ENCODE peak calls at places on chromosome 16, in four cellular contexts. T, H, P and K are unnamed samples.

GRCh38 chr16:87948119-87948545 is 3.1 kb upstream of the BANP start:
- DNase-seq in T (no peak), H (no peak), P (no peak), K (no peak)

GRCh38 chr16:86252596-86252995 is 257.7 kb upstream of the FOXF1 start:
- DNase-seq in T (no peak), H (no peak), P (peak), K (peak)

GRCh38 chr16:72590179-72590937 is 418.4 kb upstream of the PMFBP1 start:
- DNase-seq in T (no peak), H (no peak), P (no peak), K (no peak)

GRCh38 chr16:66695474-66695934 is 1.0 kb downstream of the CMTM4 start:
- DNase-seq in T (no peak), H (peak), P (no peak), K (no peak)

GRCh38 chr16:72501739-72502653 is 330.0 kb upstream of the PMFBP1 start:
- DNase-seq in T (peak), H (no peak), P (peak), K (peak)

GRCh38 chr16:68643847-68644246 is 1.3 kb upstream of the CDH3 start:
- DNase-seq in T (no peak), H (no peak), P (peak), K (no peak)

GRCh38 chr16:79372504-79373184 is 227.9 kb downstream of the MAF start:
- DNase-seq in T (no peak), H (no peak), P (no peak), K (no peak)

GRCh38 chr16:138049-138417 is 440 bp downstream of the NPRL3 start:
- DNase-seq in T (no peak), H (peak), P (peak), K (no peak)

GRCh38 chr16:75792781-75793180 is 66.5 kb upstream of the CPHXL start:
- DNase-seq in T (no peak), H (no peak), P (no peak), K (no peak)

GRCh38 chr16:89343501-89344291 is 126.2 kb downstream of the ZNF778 start:
- DNase-seq in T (no peak), H (no peak), P (no peak), K (no peak)

GRCh38 chr16:57871457-57871856 is 69.2 kb upstream of the KIFC3 start:
- DNase-seq in T (no peak), H (no peak), P (no peak), K (no peak)

GRCh38 chr16:57873218-57873617 is 70.9 kb upstream of the KIFC3 start:
- DNase-seq in T (no peak), H (no peak), P (peak), K (no peak)

GRCh38 chr16:57868913-57869520 is 66.7 kb upstream of the KIFC3 start:
- DNase-seq in T (no peak), H (no peak), P (no peak), K (no peak)

GRCh38 chr16:57867000-57867561 is 64.8 kb upstream of the KIFC3 start:
- DNase-seq in T (no peak), H (no peak), P (no peak), K (no peak)

GRCh38 chr16:57870753-57871454 is 68.6 kb upstream of the KIFC3 start:
- DNase-seq in T (no peak), H (no peak), P (no peak), K (no peak)
- H3K27ac ChIP-seq in T (no peak), H (no peak), P (no peak), K (no peak)

DNA sequence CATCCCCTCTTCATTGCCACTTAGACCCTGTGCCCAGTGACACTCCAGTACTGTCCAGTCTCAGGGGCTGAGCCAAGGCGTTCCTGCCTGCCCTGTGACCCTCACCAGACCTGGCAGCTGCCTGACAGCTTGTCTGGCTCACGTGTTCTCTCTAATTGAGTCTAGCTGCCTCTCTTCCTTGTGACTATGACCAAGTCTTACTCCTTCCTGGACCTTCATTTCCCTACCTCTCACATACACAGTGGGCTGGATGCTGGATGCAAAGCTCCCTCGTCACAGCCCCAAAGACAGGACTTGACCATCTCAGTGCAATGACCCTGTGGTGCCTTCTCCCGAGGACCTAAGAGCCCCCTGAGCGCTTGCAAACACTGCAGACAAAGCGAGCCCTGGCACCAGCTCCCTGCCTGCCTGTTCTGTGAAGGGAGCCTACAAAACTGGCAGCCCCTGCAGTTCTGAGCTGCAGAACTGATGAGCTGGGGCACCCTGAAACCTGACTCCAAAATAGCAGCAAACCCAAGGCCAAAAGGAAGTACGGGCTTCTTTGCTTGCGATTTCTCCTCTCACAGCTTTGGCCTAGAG is 1.7 kb downstream of the DEXI start:
- DNase-seq in T (no peak), H (no peak), P (no peak), K (no peak)
- H3K27ac ChIP-seq in T (peak), H (peak), P (no peak), K (no peak)

GRCh38 chr16:84778720-84779119 is 41.1 kb upstream of the CRISPLD2 start:
- DNase-seq in T (no peak), H (no peak), P (no peak), K (no peak)

GRCh38 chr16:84782841-84783240 is 36.9 kb upstream of the CRISPLD2 start:
- DNase-seq in T (no peak), H (no peak), P (no peak), K (no peak)

GRCh38 chr16:84777435-84777834 is 42.4 kb upstream of the CRISPLD2 start:
- DNase-seq in T (no peak), H (no peak), P (no peak), K (no peak)

GRCh38 chr16:84780063-84780462 is 39.7 kb upstream of the CRISPLD2 start:
- DNase-seq in T (no peak), H (no peak), P (no peak), K (no peak)

GRCh38 chr16:84780977-84781376 is 38.8 kb upstream of the CRISPLD2 start:
- DNase-seq in T (no peak), H (no peak), P (no peak), K (no peak)
- H3K27ac ChIP-seq in T (no peak), H (no peak), P (no peak), K (no peak)

DNA sequence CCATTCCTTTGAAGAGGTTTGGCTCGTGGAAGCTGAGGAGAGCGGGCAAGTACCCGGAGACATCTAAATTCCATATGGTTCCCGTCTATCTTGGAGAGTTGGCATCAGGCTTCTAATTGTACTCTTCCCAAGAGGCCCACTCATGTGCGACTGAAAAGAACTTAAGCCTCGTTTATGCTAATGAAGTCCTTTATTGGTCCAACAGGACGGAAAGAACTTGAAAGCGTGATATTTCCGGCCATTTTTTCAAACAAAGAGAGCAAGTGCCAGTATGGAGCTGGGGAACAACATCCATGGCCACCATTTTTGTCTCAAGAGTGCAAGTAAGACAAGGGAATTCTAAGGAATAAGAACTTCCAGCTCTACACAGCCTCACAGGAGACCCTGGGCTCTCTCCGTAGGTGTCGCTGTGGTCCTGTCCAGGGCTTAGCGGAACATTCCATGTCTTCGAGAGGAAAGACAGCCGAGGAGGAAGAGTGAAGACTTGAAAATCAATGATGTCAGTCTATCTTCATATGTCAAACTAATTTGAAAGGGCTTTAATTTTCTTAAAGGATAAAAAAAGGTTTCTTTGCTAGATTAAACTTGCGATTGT is 566.0 kb upstream of the PSMD7 start:
- DNase-seq in T (no peak), H (no peak), P (no peak), K (no peak)
- H3K27ac ChIP-seq in T (no peak), H (no peak), P (no peak), K (no peak)